ENCODE peak calls at places on chromosomes 7 and 10, in seven cellular contexts. L is body of pancreas, I is H54, R is IMR-90, H is ovary, J is gastrocnemius medialis, E is prostate gland. W is an unnamed sample.

GRCh38 chr10:58661336-58661735 is 148.7 kb downstream of the BICC1 start:
- DNase-seq in L (no peak), E (no peak), I (no peak), H (no peak), R (peak), J (no peak), W (no peak)

GRCh38 chr7:166370-167060 is 25.9 kb upstream of the FAM20C start:
- DNase-seq in E (no peak), H (peak), L (no peak), J (no peak), R (no peak), I (no peak), W (no peak)

GRCh38 chr10:30709700-30710358 is 80.3 kb upstream of the LYZL2 start:
- DNase-seq in L (no peak), H (no peak), E (no peak), I (no peak), J (no peak), R (no peak), W (no peak)

GRCh38 chr10:64731016-64731415 is 1209.8 kb downstream of the REEP3 start:
- DNase-seq in J (no peak), L (no peak), H (no peak), R (no peak), I (no peak), E (no peak), W (no peak)

GRCh38 chr7:45718464-45719330 is 144.5 kb downstream of the ADCY1 start:
- DNase-seq in R (peak), L (no peak), E (no peak), J (no peak), I (no peak), H (no peak), W (no peak)

GRCh38 chr10:86085136-86085535 is 281.5 kb downstream of the GRID1 start:
- DNase-seq in E (no peak), R (no peak), I (no peak), L (no peak), J (no peak), H (no peak), W (no peak)

GRCh38 chr7:93043393-93043985 is 74.3 kb downstream of the SAMD9 start:
- DNase-seq in H (no peak), E (no peak), I (peak), J (no peak), L (no peak), R (peak), W (no peak)

GRCh38 chr10:106320078-106320477 is 844.4 kb downstream of the SORCS1 start:
- DNase-seq in I (no peak), H (no peak), R (no peak), E (no peak), L (no peak), J (no peak), W (no peak)

GRCh38 chr7:49023345-49024330 is 99.3 kb downstream of the CDC14C start:
- DNase-seq in E (no peak), L (no peak), J (no peak), H (no peak), I (no peak), R (no peak), W (no peak)

GRCh38 chr10:114684085-114684821 is 26.2 kb upstream of the ABLIM1 start:
- DNase-seq in I (no peak), J (no peak), H (peak), L (peak), R (peak), E (no peak), W (peak)

GRCh38 chr10:12586724-12587123 is 237.4 kb downstream of the CAMK1D start:
- DNase-seq in J (no peak), L (no peak), R (no peak), I (no peak), E (peak), H (no peak), W (no peak)

GRCh38 chr7:36085096-36085495 is 68.0 kb upstream of the EEPD1 start:
- DNase-seq in R (no peak), H (no peak), L (no peak), E (no peak), J (no peak), I (no peak), W (no peak)

GRCh38 chr10:68561804-68562649 is 1.9 kb downstream of the TET1 start:
- DNase-seq in J (no peak), E (no peak), I (peak), H (peak), L (no peak), R (no peak), W (peak)

GRCh38 chr10:105062881-105063280 is 421.8 kb downstream of the SORCS3 start:
- DNase-seq in J (no peak), E (no peak), L (no peak), I (no peak), R (no peak), H (no peak), W (no peak)

GRCh38 chr7:120987683-120988590 is 574 bp upstream of the CPED1 start:
- DNase-seq in R (peak), E (peak), L (peak), H (peak), I (peak), J (peak), W (peak)

GRCh38 chr7:22732556-22733126 is 5.6 kb downstream of the IL6 start:
- DNase-seq in L (no peak), E (no peak), H (no peak), R (peak), I (no peak), J (no peak), W (no peak)

GRCh38 chr7:155211173-155211572 is 86.5 kb upstream of the INSIG1 start:
- DNase-seq in J (no peak), L (no peak), E (no peak), H (no peak), R (no peak), I (no peak), W (no peak)

GRCh38 chr10:116084166-116084565 is 188.8 kb downstream of the GFRA1 start:
- DNase-seq in I (no peak), J (no peak), R (peak), E (no peak), H (no peak), L (no peak), W (no peak)

GRCh38 chr7:142776206-142776844 is 5.6 kb downstream of the PRSS2 start:
- DNase-seq in H (no peak), J (no peak), L (peak), I (no peak), E (no peak), R (peak), W (no peak)

GRCh38 chr7:48108959-48109847 is 20.1 kb downstream of the UPP1 start:
- DNase-seq in L (no peak), J (no peak), H (no peak), E (no peak), R (no peak), I (no peak), W (no peak)

GRCh38 chr10:124253006-124253405 is 159.6 kb upstream of the CHST15 start:
- DNase-seq in E (no peak), J (no peak), L (no peak), I (no peak), H (no peak), R (no peak), W (no peak)

GRCh38 chr10:46020871-46021553 is 9.4 kb downstream of the NCOA4 start:
- DNase-seq in J (no peak), R (peak), H (no peak), L (no peak), E (no peak), I (no peak), W (no peak)

GRCh38 chr10:46020344-46020656 is 10.1 kb downstream of the NCOA4 start:
- DNase-seq in L (no peak), E (no peak), H (no peak), I (no peak), R (no peak), J (no peak), W (no peak)

GRCh38 chr10:46024948-46025347 is 5.5 kb downstream of the NCOA4 start:
- DNase-seq in J (no peak), I (no peak), E (no peak), R (peak), H (no peak), L (no peak), W (no peak)

GRCh38 chr10:46026106-46026505 is 4.3 kb downstream of the NCOA4 start:
- DNase-seq in L (no peak), I (no peak), H (no peak), R (no peak), E (no peak), J (no peak), W (no peak)

GRCh38 chr10:46022978-46023702 is 7.3 kb downstream of the NCOA4 start:
- DNase-seq in E (peak), H (peak), J (peak), L (peak), R (peak), I (peak), W (peak)
- TF ChIP-seq POLR2A in E (peak), H (no peak), J (peak), L (peak), R (peak), I (no peak), W (peak)

DNA sequence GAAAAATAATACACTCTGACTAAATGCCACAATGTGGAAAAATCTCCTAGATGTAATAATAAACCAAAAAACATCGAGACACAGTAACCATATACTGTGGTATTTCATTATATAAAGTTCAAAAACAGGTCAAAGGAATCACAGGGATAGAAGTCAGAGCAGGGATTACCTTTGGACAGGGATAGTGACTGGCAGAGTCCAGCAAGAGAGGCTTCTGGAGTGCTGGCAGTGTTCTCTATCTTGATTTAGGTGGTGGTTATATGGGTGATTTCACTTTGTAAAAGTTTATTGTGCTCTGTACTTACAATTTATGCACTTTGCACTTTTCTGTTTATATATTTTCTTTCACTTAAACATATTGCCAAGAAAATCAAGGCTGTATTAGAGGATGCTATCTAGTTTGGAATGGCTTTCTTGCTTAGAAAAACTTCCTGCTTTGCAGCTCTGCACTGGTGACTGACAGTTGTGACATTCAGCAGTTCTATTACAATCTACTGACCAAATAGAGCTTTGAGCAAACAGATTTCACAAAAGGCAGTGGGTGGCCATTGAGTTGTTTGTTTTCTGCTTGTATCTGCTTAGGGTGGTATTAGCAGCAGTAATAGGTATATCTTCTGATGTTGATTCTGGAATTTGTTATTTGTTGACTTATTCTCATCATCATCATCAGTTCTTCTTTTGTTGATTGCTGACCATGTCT is 263.6 kb upstream of the LRGUK start:
- DNase-seq in I (no peak), E (no peak), H (no peak), J (no peak), R (no peak), L (no peak), W (no peak)
- TF ChIP-seq POLR2A in I (no peak), E (no peak), H (no peak), J (no peak), R (no peak), L (no peak), W (no peak)

GRCh38 chr7:100017300-100017699 is 1.9 kb downstream of the ZKSCAN1 start:
- DNase-seq in R (no peak), J (no peak), H (peak), L (peak), E (peak), I (no peak), W (peak)

GRCh38 chr7:100015232-100016208 is at the start of gene ZKSCAN1:
- DNase-seq in I (peak), J (peak), E (peak), H (peak), R (peak), L (peak), W (peak)

GRCh38 chr7:100013328-100013676 is 2.1 kb upstream of the ZKSCAN1 start:
- DNase-seq in H (peak), I (no peak), R (no peak), E (no peak), J (no peak), L (no peak), W (no peak)

GRCh38 chr7:100017875-100018274 is 2.5 kb downstream of the ZKSCAN1 start:
- DNase-seq in H (no peak), I (no peak), R (no peak), J (no peak), L (no peak), E (no peak), W (no peak)

GRCh38 chr7:100016209-100016901 is 959 bp downstream of the ZKSCAN1 start:
- DNase-seq in E (peak), I (no peak), J (no peak), L (no peak), R (no peak), H (peak), W (peak)
- TF ChIP-seq POLR2A in E (no peak), I (no peak), J (no peak), L (peak), R (peak), H (no peak), W (peak)

DNA sequence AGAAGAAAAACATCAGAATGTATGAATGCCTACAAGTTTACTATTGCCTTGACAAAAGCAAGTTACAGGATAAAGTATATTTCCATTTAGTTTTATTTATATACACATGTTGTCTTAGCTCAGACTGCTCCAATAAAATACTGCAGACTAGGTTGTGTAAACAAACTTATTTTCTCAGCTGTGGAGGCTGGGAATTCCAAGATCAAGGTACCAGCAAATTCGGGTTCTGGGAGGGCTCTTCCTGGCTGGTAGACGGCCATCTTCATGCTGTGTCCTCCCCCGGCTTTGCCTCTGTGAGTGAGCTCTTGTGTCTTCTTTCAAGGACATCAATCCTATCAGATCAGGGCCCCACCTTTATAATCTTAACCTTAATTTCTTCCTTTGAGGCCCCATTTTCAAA is 77.1 kb upstream of the UNC5B start:
- DNase-seq in I (no peak), J (no peak), L (no peak), H (no peak), R (no peak), E (no peak), W (no peak)
- TF ChIP-seq POLR2A in I (no peak), J (no peak), L (no peak), H (no peak), R (no peak), E (no peak), W (no peak)

GRCh38 chr10:73798087-73798486 is 12.7 kb downstream of the ZSWIM8 start:
- DNase-seq in J (no peak), H (no peak), L (no peak), I (no peak), R (no peak), E (no peak), W (no peak)
- TF ChIP-seq POLR2A in J (no peak), H (no peak), L (no peak), I (no peak), R (no peak), E (no peak), W (no peak)

GRCh38 chr10:100364735-100365391 is 17.8 kb downstream of the SCD start:
- DNase-seq in H (peak), J (peak), I (no peak), R (peak), E (peak), L (peak), W (peak)
- TF ChIP-seq POLR2A in H (no peak), J (no peak), I (no peak), R (no peak), E (no peak), L (no peak), W (peak)

GRCh38 chr10:72260215-72260587 is 13.5 kb upstream of the DDIT4 start:
- DNase-seq in R (no peak), J (no peak), E (no peak), H (no peak), I (no peak), L (no peak), W (peak)
- TF ChIP-seq POLR2A in R (no peak), J (no peak), E (no peak), H (no peak), I (no peak), L (no peak), W (no peak)

GRCh38 chr7:149293946-149294640 is 32.1 kb downstream of the ZNF783 start:
- DNase-seq in E (no peak), L (no peak), R (no peak), H (no peak), I (no peak), J (no peak), W (no peak)

GRCh38 chr7:149291036-149291835 is 29.2 kb downstream of the ZNF783 start:
- DNase-seq in E (no peak), R (no peak), H (no peak), L (no peak), J (no peak), I (no peak), W (no peak)

GRCh38 chr7:149289856-149290255 is 27.9 kb downstream of the ZNF783 start:
- DNase-seq in L (no peak), E (no peak), I (no peak), H (no peak), R (no peak), J (no peak), W (no peak)

GRCh38 chr7:149293338-149293737 is 31.3 kb downstream of the ZNF783 start:
- DNase-seq in I (no peak), R (no peak), J (no peak), H (no peak), E (no peak), L (no peak), W (no peak)

DNA sequence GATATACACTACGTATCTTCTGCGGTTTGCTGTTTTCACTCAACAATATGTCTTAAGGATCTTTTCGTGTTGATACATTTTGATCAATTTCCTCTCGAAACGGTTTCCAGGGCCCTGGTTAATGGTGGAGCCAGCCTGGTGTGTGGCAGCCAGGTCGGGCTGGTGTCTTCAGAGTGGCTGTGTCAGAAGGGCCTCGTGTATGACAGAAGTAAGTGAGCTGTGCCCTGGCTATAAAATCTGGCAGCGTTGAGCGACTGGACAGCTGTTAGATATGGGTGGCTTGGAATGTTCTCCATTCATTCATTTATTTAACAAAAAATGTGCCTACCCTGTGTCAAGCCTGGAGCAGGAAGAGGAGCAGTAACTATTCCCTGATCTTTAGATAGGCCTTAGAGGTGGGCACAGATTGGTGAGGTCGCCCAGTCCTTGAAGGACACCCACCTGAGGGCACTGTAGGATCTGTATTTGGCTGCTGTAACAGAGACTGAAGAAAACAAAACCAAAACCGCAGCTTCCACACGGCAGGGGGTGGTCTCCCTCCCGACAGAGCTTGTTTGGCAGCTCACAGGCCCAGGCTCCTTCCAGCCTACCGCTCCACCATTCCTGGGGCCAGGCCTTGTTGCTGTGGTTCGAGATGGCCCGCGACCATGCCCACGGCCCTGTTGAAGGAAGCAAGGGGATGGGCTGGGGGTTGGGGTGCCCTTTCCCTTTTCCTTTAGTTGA is 30.3 kb downstream of the ZNF783 start:
- DNase-seq in J (no peak), I (no peak), L (no peak), H (no peak), R (no peak), E (no peak), W (no peak)
- TF ChIP-seq POLR2A in J (no peak), I (no peak), L (no peak), H (no peak), R (no peak), E (no peak), W (no peak)

W was measured in transverse colon.